ENCODE peak calls at places on chromosomes 5 and 9, in seven cellular contexts. Q is left lung, N is spleen, R is upper lobe of right lung, L is H9, F is colonic mucosa, I is A549. H is an unnamed sample. For H3K4me1, the result is how much of the 10 kb centered on the place peaks cover.

GRCh38 chr9:82376677-82377232 is 388.2 kb downstream of the SPATA31D1 start:
- DNase-seq in F (no peak), Q (no peak), L (no peak), R (no peak), I (no peak), N (no peak), H (no peak)

GRCh38 chr9:131306397-131306997 is 17.0 kb downstream of the PLPP7 start:
- DNase-seq in R (no peak), N (no peak), Q (no peak), L (no peak), F (no peak), I (no peak), H (no peak)

GRCh38 chr9:21591221-21592062 is 109.3 kb upstream of the IFNE start:
- DNase-seq in L (peak), I (peak), Q (peak), F (no peak), R (no peak), N (no peak), H (peak)

GRCh38 chr5:144230806-144231205 is 60.1 kb downstream of the KCTD16 start:
- DNase-seq in Q (no peak), L (no peak), F (peak), N (no peak), R (no peak), I (peak), H (no peak)

GRCh38 chr5:156036640-156037039 is 290.3 kb upstream of the SGCD start:
- DNase-seq in F (no peak), I (no peak), R (no peak), N (no peak), L (no peak), Q (no peak), H (no peak)

GRCh38 chr9:125133403-125134316 is 9.7 kb downstream of the SCAI start:
- DNase-seq in F (no peak), I (no peak), Q (no peak), L (no peak), N (no peak), R (no peak), H (no peak)

GRCh38 chr5:139273572-139274264 is 19.8 kb upstream of the MATR3 start:
- DNase-seq in F (peak), I (peak), L (peak), R (peak), Q (peak), N (peak), H (peak)

GRCh38 chr5:32852535-32852934 is 141.4 kb downstream of the NPR3 start:
- DNase-seq in Q (no peak), R (no peak), F (no peak), N (no peak), L (peak), I (peak), H (peak)

GRCh38 chr5:8861764-8862163 is 684.1 kb downstream of the SEMA5A start:
- DNase-seq in L (no peak), Q (no peak), I (no peak), F (peak), R (no peak), N (no peak), H (no peak)

GRCh38 chr5:80346055-80346454 is 26.3 kb downstream of the SPZ1 start:
- DNase-seq in L (peak), Q (no peak), F (no peak), I (peak), N (no peak), R (no peak), H (peak)

GRCh38 chr5:39219433-39219832 is at the start of gene FYB1:
- DNase-seq in R (no peak), Q (peak), I (no peak), F (no peak), N (peak), L (no peak), H (no peak)

GRCh38 chr5:39217365-39218281 is 1.7 kb downstream of the FYB1 start:
- DNase-seq in R (peak), N (peak), I (peak), L (peak), Q (peak), F (peak), H (peak)

GRCh38 chr5:39218482-39219381 is 631 bp downstream of the FYB1 start:
- DNase-seq in N (no peak), Q (no peak), L (no peak), I (no peak), F (no peak), R (no peak), H (no peak)

GRCh38 chr5:39223568-39224156 is 4.3 kb upstream of the FYB1 start:
- DNase-seq in L (no peak), R (no peak), I (no peak), N (no peak), F (no peak), Q (no peak), H (no peak)

DNA sequence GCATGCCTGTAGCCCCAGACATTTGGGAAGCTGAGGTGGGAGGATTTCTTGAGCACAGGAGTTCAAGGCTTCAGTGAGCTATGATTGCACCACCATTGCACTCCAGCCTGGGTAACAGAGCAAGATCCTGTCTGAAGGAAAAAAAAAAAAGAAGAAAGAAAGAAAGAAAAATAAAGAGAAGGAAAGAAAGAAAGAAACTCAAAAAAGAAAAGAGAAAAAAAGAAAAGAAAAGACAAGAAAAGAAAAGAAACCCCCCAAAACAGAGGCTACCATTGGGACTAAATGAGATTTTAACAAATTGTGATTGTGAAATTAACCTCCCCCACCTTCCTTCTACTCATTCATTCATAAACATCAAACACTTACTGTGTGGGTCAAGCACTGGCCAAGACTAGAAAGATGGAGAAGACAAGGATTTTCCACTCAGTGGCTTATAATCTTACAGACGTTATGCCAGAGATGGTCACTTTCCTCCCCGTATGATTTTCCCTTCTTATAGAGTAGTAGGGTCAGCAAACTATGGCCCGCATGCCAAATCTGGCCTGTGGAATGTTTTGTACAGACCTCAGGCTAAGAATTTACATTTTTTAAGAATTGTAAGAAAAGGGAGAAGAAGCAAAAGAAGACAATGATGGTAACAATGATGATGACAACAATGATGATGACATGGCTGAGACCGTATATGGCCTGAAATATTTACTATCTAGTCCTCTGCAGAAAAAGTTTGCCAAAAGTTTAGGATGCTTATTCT is 1.1 kb upstream of the FYB1 start:
- DNase-seq in L (no peak), I (no peak), R (no peak), N (no peak), F (no peak), Q (no peak), H (no peak)
- H3K4me1 ChIP-seq in L (under half), I (under half), R (under half), N (under half), F (under half), Q (under half), H (under half)

DNA sequence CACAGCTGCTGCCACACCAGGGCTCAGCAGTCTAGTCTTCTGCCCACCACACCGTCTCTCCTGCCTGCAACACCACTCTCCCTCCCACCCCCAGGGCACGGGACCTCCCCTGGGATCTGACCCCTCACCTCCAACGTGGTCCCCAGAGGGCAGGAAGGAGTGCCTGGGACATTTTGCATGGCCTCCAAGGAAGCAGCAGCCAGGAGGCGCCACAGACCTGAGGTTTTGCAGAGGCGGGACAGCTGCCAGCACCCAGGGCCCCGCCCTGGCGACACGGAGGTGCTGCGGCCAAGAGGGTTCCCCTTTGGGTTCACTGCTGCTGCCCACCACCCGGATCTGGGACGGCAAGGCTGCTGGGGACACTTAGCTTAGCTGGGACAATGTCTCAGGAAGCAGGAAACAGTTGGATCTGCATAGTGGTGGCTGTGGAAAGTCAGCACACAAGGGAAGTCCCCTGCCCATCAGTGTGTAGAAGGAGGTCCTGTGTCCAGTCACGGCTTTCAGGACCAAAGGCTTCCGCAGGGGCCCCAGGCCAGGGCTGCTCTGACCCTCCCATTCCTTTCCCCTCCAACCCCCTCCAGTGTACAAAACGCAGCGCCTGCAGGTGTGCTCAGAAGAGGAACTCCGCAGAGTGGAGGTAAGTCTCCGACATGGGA is 13.8 kb downstream of the PROP1 start:
- DNase-seq in Q (no peak), F (no peak), R (peak), N (no peak), I (peak), L (peak), H (peak)
- TF ChIP-seq CTCF in Q (no peak), F (no peak), R (peak), N (no peak), I (peak), L (peak), H (peak)

DNA sequence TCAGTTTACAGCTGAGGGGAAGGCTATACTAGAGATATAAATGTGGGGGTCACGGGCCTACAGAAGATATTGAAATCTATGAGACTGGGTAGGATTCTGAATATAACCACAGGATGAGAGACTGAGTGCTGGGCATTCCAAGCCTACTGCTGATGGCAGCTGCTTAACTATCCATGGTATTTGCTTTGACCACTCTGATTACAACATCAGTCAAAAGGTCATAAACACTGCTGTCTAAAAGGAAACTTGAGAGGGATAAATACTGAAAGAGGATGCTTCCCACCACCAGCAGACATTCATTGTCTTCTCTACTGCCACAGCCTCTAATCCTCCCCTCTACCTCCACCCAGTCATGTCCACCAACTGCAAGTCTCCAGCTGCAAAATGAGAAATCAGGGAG is 3.8 kb downstream of the ZNF622 start:
- DNase-seq in I (no peak), N (no peak), L (no peak), Q (no peak), F (no peak), R (no peak), H (no peak)
- H3K4me1 ChIP-seq in I (under half), N (under half), L (under half), Q (under half), F (under half), R (half or more), H (under half)

DNA sequence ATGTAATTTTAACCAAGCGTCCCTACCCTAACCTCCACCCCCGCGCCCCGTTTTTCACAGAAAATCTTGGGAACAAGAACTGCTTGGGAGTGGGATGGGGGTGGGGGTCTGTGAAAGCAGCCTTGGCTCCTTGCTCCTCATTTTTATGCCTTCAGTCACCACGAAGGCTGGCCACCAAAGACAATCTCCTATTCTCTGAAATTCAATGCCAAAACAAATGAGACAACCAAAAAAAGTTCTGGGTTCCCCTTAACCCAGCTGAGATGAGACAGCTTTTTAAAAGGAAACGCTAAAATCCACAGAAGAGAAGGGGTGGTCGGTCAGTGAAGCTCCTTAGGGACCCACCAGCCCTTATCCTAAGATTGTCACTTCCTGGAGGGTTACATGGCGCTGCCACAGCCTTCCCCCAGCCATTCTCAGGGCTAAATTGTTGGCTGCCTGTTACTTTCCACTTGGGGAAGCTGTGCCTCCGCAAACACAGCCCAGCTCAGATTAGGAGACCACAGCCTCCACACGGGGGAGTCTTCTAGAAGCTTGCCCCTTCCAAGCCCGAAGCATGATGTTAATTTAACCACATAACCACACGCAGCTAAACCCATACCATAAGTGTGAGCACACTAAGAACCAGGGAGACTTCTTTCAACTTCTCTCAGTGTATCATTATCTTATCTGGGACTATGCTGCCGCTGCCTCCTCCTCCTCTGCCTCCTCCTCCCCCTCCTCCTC is 136.3 kb downstream of the FOXD1 start:
- DNase-seq in Q (peak), R (no peak), I (peak), L (peak), N (no peak), F (no peak), H (no peak)
- TF ChIP-seq CTCF in Q (no peak), R (no peak), I (no peak), L (no peak), N (no peak), F (no peak), H (peak)

GRCh38 chr9:77025146-77025545 is 5.7 kb downstream of the FOXB2 start:
- DNase-seq in R (no peak), F (no peak), Q (no peak), L (no peak), I (no peak), N (no peak), H (no peak)
- H3K4me1 ChIP-seq in R (under half), F (under half), Q (under half), L (under half), I (under half), N (under half), H (under half)

DNA sequence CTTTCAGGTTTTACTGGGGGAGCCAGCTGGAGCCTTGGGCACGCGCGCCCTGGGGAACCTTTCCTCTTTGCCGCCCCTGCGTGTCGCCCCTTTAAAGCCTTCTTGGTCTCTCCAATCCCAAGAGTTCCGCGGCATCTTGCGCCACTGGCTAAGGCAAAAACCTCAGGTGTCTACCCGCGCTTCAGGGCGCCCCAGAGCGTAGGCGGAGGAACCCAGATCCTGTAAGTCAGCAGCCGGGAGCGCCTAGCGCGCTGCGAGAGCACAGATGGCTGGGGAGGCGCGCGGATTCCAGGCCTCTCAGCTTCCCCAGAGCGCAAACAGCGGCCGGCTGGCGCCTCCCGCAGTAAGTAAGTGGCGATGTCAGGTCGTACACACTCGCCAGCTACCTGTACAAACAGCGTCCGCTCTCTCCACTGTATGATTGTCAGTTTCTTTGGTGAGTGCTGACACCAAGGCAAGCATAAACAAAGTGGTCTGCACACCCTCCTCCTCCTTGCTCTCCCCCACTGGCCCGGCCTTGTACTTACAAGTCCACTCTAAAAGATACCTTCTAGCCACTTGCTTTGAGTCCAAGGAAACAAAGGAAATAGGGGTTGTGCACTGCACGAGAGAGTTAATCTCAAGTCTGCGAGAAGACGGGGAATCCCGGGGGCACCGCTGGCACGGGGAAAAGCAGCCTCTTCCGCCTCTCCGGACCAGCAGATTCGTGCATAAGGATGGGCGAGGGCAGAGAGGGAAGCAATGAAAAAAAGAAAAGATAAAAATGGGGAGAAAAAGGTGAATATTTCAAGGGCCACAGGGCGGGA is 2.9 kb downstream of the HTR1A start:
- DNase-seq in F (no peak), I (peak), Q (peak), N (peak), R (peak), L (peak), H (peak)
- TF ChIP-seq CTCF in F (no peak), I (no peak), Q (no peak), N (no peak), R (no peak), L (peak), H (peak)

DNA sequence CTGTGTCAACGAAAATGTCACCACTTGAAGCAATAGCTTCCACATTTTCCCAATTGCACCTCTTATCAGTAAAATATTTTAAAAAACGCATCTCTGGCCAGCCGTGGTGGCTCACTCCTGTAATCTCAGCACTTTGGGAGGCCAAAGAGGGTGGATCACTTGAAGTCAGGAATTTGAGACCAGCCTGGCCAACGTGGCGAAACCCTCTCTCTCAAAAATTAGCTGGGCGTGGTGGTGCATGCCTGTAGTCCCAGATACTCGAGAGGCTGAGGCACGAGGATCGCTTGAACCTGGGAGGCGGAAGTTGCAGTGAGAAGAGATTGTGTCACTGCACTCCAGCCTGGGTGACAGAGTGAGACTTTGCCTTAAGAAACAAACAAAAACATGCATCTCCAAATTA is 210.1 kb upstream of the CHD1 start:
- DNase-seq in F (no peak), L (no peak), I (no peak), Q (no peak), R (no peak), N (no peak), H (no peak)
- H3K4me1 ChIP-seq in F (under half), L (under half), I (under half), Q (under half), R (under half), N (under half), H (under half)

H was measured in endodermal cell.